ENCODE peak calls at places on chromosome 17, in eight cellular contexts. One of them, this sample, is unnamed.
A peak's percentile ranks its signal among the peaks of the same experiment; 100 is the strongest.

GRCh38 chr17:30389755-30390300 is 11.1 kb downstream of the CPD start:
- DNase-seq in transverse colon: no peak
- DNase-seq in psoas muscle: no peak
- DNase-seq in ascending aorta: no peak
- DNase-seq in CD4-positive, alpha-beta memory T cell: no peak
- DNase-seq in aorta: no peak
- DNase-seq in K562: no peak
- DNase-seq in mesendoderm: no peak
- DNase-seq in this sample: no peak

GRCh38 chr17:1201132-1201702 is 21.4 kb upstream of the ABR start:
- DNase-seq in transverse colon: no peak
- DNase-seq in psoas muscle: no peak
- DNase-seq in ascending aorta: no peak
- DNase-seq in CD4-positive, alpha-beta memory T cell: peak; percentile 58
- DNase-seq in aorta: no peak
- DNase-seq in K562: no peak
- DNase-seq in mesendoderm: no peak
- DNase-seq in this sample: no peak

GRCh38 chr17:81928497-81929252 is 1.1 kb upstream of the MAFG start:
- DNase-seq in transverse colon: no peak
- DNase-seq in psoas muscle: peak; percentile 63
- DNase-seq in ascending aorta: no peak
- DNase-seq in CD4-positive, alpha-beta memory T cell: no peak
- DNase-seq in aorta: peak; percentile 45
- DNase-seq in K562: no peak
- DNase-seq in mesendoderm: peak; percentile 27
- DNase-seq in this sample: no peak

GRCh38 chr17:80968602-80969029 is 23.0 kb upstream of the CHMP6 start:
- DNase-seq in transverse colon: peak; percentile 34
- DNase-seq in psoas muscle: peak; percentile 78
- DNase-seq in ascending aorta: peak; percentile 83
- DNase-seq in CD4-positive, alpha-beta memory T cell: no peak
- DNase-seq in aorta: peak; percentile 50
- DNase-seq in K562: no peak
- DNase-seq in mesendoderm: no peak
- DNase-seq in this sample: peak; percentile 95

GRCh38 chr17:14918540-14918939 is 346.6 kb downstream of the PMP22 start:
- DNase-seq in transverse colon: no peak
- DNase-seq in psoas muscle: no peak
- DNase-seq in ascending aorta: no peak
- DNase-seq in CD4-positive, alpha-beta memory T cell: no peak
- DNase-seq in aorta: no peak
- DNase-seq in K562: no peak
- DNase-seq in mesendoderm: peak; percentile 37
- DNase-seq in this sample: no peak

GRCh38 chr17:30237296-30238002 is 2.0 kb upstream of the SLC6A4 start:
- DNase-seq in transverse colon: no peak
- DNase-seq in psoas muscle: no peak
- DNase-seq in ascending aorta: no peak
- DNase-seq in CD4-positive, alpha-beta memory T cell: no peak
- DNase-seq in aorta: no peak
- DNase-seq in K562: no peak
- DNase-seq in mesendoderm: no peak
- DNase-seq in this sample: no peak

GRCh38 chr17:4230142-4230541 is 33.6 kb downstream of the ANKFY1 start:
- DNase-seq in transverse colon: peak; percentile 34
- DNase-seq in psoas muscle: no peak
- DNase-seq in ascending aorta: peak; percentile 80
- DNase-seq in CD4-positive, alpha-beta memory T cell: no peak
- DNase-seq in aorta: no peak
- DNase-seq in K562: no peak
- DNase-seq in mesendoderm: peak; percentile 94
- DNase-seq in this sample: peak; percentile 26

GRCh38 chr17:1621273-1621954 is 7.2 kb downstream of the SLC43A2 start:
- DNase-seq in transverse colon: no peak
- DNase-seq in psoas muscle: no peak
- DNase-seq in ascending aorta: no peak
- DNase-seq in CD4-positive, alpha-beta memory T cell: no peak
- DNase-seq in aorta: no peak
- DNase-seq in K562: no peak
- DNase-seq in mesendoderm: no peak
- DNase-seq in this sample: no peak

GRCh38 chr17:29172589-29172988 is 7.6 kb downstream of the MYO18A start:
- DNase-seq in transverse colon: no peak
- DNase-seq in psoas muscle: no peak
- DNase-seq in ascending aorta: no peak
- DNase-seq in CD4-positive, alpha-beta memory T cell: no peak
- DNase-seq in aorta: no peak
- DNase-seq in K562: no peak
- DNase-seq in mesendoderm: no peak
- DNase-seq in this sample: no peak

GRCh38 chr17:65535777-65536572 is 25.5 kb downstream of the AXIN2 start:
- DNase-seq in transverse colon: no peak
- DNase-seq in psoas muscle: no peak
- DNase-seq in ascending aorta: no peak
- DNase-seq in CD4-positive, alpha-beta memory T cell: no peak
- DNase-seq in aorta: peak; percentile 30
- DNase-seq in K562: no peak
- DNase-seq in mesendoderm: no peak
- DNase-seq in this sample: no peak

GRCh38 chr17:79974786-79975497 is 60.7 kb downstream of the TBC1D16 start:
- DNase-seq in transverse colon: no peak
- DNase-seq in psoas muscle: no peak
- DNase-seq in ascending aorta: no peak
- DNase-seq in CD4-positive, alpha-beta memory T cell: no peak
- DNase-seq in aorta: no peak
- DNase-seq in K562: peak; percentile 70
- DNase-seq in mesendoderm: peak; percentile 62
- DNase-seq in this sample: no peak

GRCh38 chr17:60169921-60170817 is 20.4 kb downstream of the CA4 start:
- DNase-seq in transverse colon: peak; percentile 86
- DNase-seq in psoas muscle: no peak
- DNase-seq in ascending aorta: no peak
- DNase-seq in CD4-positive, alpha-beta memory T cell: no peak
- DNase-seq in aorta: no peak
- DNase-seq in K562: no peak
- DNase-seq in mesendoderm: no peak
- DNase-seq in this sample: no peak

GRCh38 chr17:41578538-41578937 is 6.7 kb upstream of the KRT9 start:
- DNase-seq in transverse colon: no peak
- DNase-seq in psoas muscle: no peak
- DNase-seq in ascending aorta: no peak
- DNase-seq in CD4-positive, alpha-beta memory T cell: no peak
- DNase-seq in aorta: no peak
- DNase-seq in K562: no peak
- DNase-seq in mesendoderm: no peak
- DNase-seq in this sample: no peak

GRCh38 chr17:17613708-17614114 is 22.2 kb upstream of the PEMT start:
- DNase-seq in transverse colon: peak; percentile 48
- DNase-seq in psoas muscle: no peak
- DNase-seq in ascending aorta: peak; percentile 71
- DNase-seq in CD4-positive, alpha-beta memory T cell: peak; percentile 52
- DNase-seq in aorta: no peak
- DNase-seq in K562: peak; percentile 65
- DNase-seq in mesendoderm: peak; percentile 92
- DNase-seq in this sample: peak; percentile 96

GRCh38 chr17:73365934-73366623 is 54.3 kb upstream of the CDC42EP4 start:
- DNase-seq in transverse colon: no peak
- DNase-seq in psoas muscle: peak; percentile 88
- DNase-seq in ascending aorta: no peak
- DNase-seq in CD4-positive, alpha-beta memory T cell: no peak
- DNase-seq in aorta: no peak
- DNase-seq in K562: peak; percentile 22
- DNase-seq in mesendoderm: no peak
- DNase-seq in this sample: no peak

GRCh38 chr17:77120866-77121265 is 19.9 kb upstream of the SEC14L1 start:
- DNase-seq in transverse colon: no peak
- DNase-seq in psoas muscle: peak; percentile 59
- DNase-seq in ascending aorta: no peak
- DNase-seq in CD4-positive, alpha-beta memory T cell: no peak
- DNase-seq in aorta: no peak
- DNase-seq in K562: no peak
- DNase-seq in mesendoderm: no peak
- DNase-seq in this sample: no peak

GRCh38 chr17:77116371-77116860 is 24.4 kb upstream of the SEC14L1 start:
- DNase-seq in transverse colon: no peak
- DNase-seq in psoas muscle: no peak
- DNase-seq in ascending aorta: no peak
- DNase-seq in CD4-positive, alpha-beta memory T cell: no peak
- DNase-seq in aorta: no peak
- DNase-seq in K562: no peak
- DNase-seq in mesendoderm: no peak
- DNase-seq in this sample: no peak

GRCh38 chr17:77117415-77117814 is 23.4 kb upstream of the SEC14L1 start:
- DNase-seq in transverse colon: no peak
- DNase-seq in psoas muscle: no peak
- DNase-seq in ascending aorta: no peak
- DNase-seq in CD4-positive, alpha-beta memory T cell: no peak
- DNase-seq in aorta: no peak
- DNase-seq in K562: no peak
- DNase-seq in mesendoderm: no peak
- DNase-seq in this sample: no peak

GRCh38 chr17:77118251-77118928 is 22.4 kb upstream of the SEC14L1 start:
- DNase-seq in transverse colon: no peak
- DNase-seq in psoas muscle: peak; percentile 15
- DNase-seq in ascending aorta: no peak
- DNase-seq in CD4-positive, alpha-beta memory T cell: no peak
- DNase-seq in aorta: no peak
- DNase-seq in K562: no peak
- DNase-seq in mesendoderm: no peak
- DNase-seq in this sample: no peak

GRCh38 chr17:77119668-77120301 is 21.0 kb upstream of the SEC14L1 start:
- DNase-seq in transverse colon: no peak
- DNase-seq in psoas muscle: no peak
- DNase-seq in ascending aorta: no peak
- DNase-seq in CD4-positive, alpha-beta memory T cell: no peak
- DNase-seq in aorta: no peak
- DNase-seq in K562: no peak
- DNase-seq in mesendoderm: no peak
- DNase-seq in this sample: no peak
- H3K27ac ChIP-seq in transverse colon: no peak overlapping the region
- H3K27ac ChIP-seq in psoas muscle: peak overlapping the region; percentile 72
- H3K27ac ChIP-seq in ascending aorta: no peak overlapping the region
- H3K27ac ChIP-seq in CD4-positive, alpha-beta memory T cell: no peak overlapping the region
- H3K27ac ChIP-seq in aorta: no peak overlapping the region
- H3K27ac ChIP-seq in K562: no peak overlapping the region
- H3K27ac ChIP-seq in mesendoderm: no peak overlapping the region
- H3K27ac ChIP-seq in this sample: no peak overlapping the region

DNA sequence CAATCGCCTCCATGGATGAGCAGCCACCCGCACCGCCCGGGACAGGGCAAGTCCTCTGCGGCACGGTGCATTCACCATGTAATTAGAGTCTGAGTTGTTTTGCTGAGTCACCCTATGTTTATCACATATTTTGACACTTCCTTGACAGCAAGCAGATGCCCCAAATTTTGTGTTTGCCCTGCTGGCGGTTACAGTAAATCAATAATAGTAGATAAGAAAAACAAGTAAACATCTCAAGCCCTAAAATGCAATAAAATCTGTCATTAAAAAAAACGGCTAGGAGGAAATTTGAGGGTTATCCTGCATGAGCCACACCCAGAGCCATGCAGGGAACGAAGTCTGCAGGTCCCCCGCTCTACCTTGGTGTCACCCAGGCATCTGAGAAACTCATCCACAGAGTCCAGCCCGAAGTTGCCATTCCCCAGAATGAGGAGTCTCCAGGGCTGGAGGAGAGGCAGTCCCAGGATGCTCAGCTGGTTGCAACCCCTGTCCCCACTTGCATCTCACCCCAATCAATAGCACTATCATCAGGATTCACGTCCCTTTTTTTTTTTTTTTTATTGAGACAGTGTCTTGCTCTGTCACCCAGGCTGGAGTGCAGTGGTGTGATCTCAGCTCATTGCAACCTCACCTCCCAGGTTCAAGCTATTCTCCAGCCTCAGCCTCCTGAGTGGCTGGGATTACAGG is 16.5 kb upstream of the ST6GALNAC1 start:
- DNase-seq in transverse colon: peak; percentile 76
- DNase-seq in psoas muscle: no peak
- DNase-seq in ascending aorta: no peak
- DNase-seq in CD4-positive, alpha-beta memory T cell: no peak
- DNase-seq in aorta: no peak
- DNase-seq in K562: peak; percentile 82
- DNase-seq in mesendoderm: no peak
- DNase-seq in this sample: no peak
- H3K4me1 ChIP-seq in transverse colon: peaks cover 23% of the 10 kb centered on the region
- H3K4me1 ChIP-seq in psoas muscle: peaks cover 5% of the 10 kb centered on the region
- H3K4me1 ChIP-seq in ascending aorta: no peaks in the 10 kb centered on the region
- H3K4me1 ChIP-seq in CD4-positive, alpha-beta memory T cell: peaks cover 46% of the 10 kb centered on the region
- H3K4me1 ChIP-seq in aorta: no peaks in the 10 kb centered on the region
- H3K4me1 ChIP-seq in K562: peaks cover 19% of the 10 kb centered on the region
- H3K4me1 ChIP-seq in mesendoderm: no peaks in the 10 kb centered on the region
- H3K4me1 ChIP-seq in this sample: peaks cover 5% of the 10 kb centered on the region

GRCh38 chr17:33509331-33509730 is 216.2 kb upstream of the ASIC2 start:
- DNase-seq in transverse colon: no peak
- DNase-seq in psoas muscle: no peak
- DNase-seq in ascending aorta: no peak
- DNase-seq in CD4-positive, alpha-beta memory T cell: no peak
- DNase-seq in aorta: no peak
- DNase-seq in K562: no peak
- DNase-seq in mesendoderm: no peak
- DNase-seq in this sample: no peak
- H3K36me3 ChIP-seq in transverse colon: no peaks in the 10 kb centered on the region
- H3K36me3 ChIP-seq in psoas muscle: no peaks in the 10 kb centered on the region
- H3K36me3 ChIP-seq in ascending aorta: no peaks in the 10 kb centered on the region
- H3K36me3 ChIP-seq in CD4-positive, alpha-beta memory T cell: no peaks in the 10 kb centered on the region
- H3K36me3 ChIP-seq in aorta: no peaks in the 10 kb centered on the region
- H3K36me3 ChIP-seq in K562: no peaks in the 10 kb centered on the region
- H3K36me3 ChIP-seq in mesendoderm: no peaks in the 10 kb centered on the region
- H3K36me3 ChIP-seq in this sample: no peaks in the 10 kb centered on the region

DNA sequence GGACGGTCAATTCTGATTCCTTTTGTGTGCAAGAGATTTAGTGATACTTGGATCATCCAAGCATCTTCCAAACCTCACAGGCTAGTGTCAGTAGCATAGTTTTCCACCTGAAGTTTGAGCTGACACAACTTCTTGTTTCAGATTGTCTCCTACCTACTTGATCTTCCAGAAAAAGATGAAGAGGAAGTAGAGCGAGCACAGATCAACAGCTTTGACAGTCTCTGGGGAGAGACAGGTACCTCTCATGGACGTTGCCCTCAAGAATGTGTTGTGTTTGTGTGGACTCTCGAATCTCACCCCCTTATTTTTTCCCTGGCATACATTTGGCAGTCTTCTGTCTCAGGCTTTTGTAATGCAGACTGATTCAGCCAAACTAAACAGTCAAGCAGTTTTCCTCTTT is 47.4 kb downstream of the CYB561 start:
- DNase-seq in transverse colon: no peak
- DNase-seq in psoas muscle: no peak
- DNase-seq in ascending aorta: no peak
- DNase-seq in CD4-positive, alpha-beta memory T cell: no peak
- DNase-seq in aorta: no peak
- DNase-seq in K562: no peak
- DNase-seq in mesendoderm: no peak
- DNase-seq in this sample: no peak
- H3K27ac ChIP-seq in transverse colon: peak overlapping the region; percentile 42
- H3K27ac ChIP-seq in psoas muscle: no peak overlapping the region
- H3K27ac ChIP-seq in ascending aorta: no peak overlapping the region
- H3K27ac ChIP-seq in CD4-positive, alpha-beta memory T cell: no peak overlapping the region
- H3K27ac ChIP-seq in aorta: peak overlapping the region; percentile 14
- H3K27ac ChIP-seq in K562: no peak overlapping the region
- H3K27ac ChIP-seq in mesendoderm: no peak overlapping the region
- H3K27ac ChIP-seq in this sample: peak overlapping the region; percentile 87

This sample was measured in SJCRH30.